ENCODE peak calls at places on chromosome 14, in four cellular contexts. U, K, L and P are unnamed samples.

GRCh38 chr14:102930138-102930752 is 7.8 kb downstream of the AMN start:
- DNase-seq in U (no peak), K (no peak), L (no peak), P (no peak)

GRCh38 chr14:101481557-101481956 is 79.7 kb upstream of the DIO3 start:
- DNase-seq in U (no peak), K (no peak), L (no peak), P (no peak)

GRCh38 chr14:63852817-63853730 is at the start of gene SYNE2:
- DNase-seq in U (peak; percentile 57), K (peak; percentile 89), L (no peak), P (peak; percentile 38)

GRCh38 chr14:56857206-56857605 is 46.9 kb upstream of the OTX2 start:
- DNase-seq in U (no peak), K (no peak), L (no peak), P (no peak)

GRCh38 chr14:21070610-21071224 is 613 bp downstream of the ARHGEF40 start:
- DNase-seq in U (peak; percentile 38), K (no peak), L (no peak), P (peak; percentile 69)

GRCh38 chr14:95519699-95520098 is 3.2 kb upstream of the SYNE3 start:
- DNase-seq in U (no peak), K (no peak), L (no peak), P (no peak)

GRCh38 chr14:64394973-64395633 is 7.0 kb downstream of the MTHFD1 start:
- DNase-seq in U (no peak), K (no peak), L (no peak), P (no peak)

GRCh38 chr14:95941897-95942296 is 65.3 kb downstream of the TUNAR start:
- DNase-seq in U (no peak), K (no peak), L (no peak), P (no peak)

GRCh38 chr14:91155626-91156089 is 41.8 kb downstream of the DGLUCY start:
- DNase-seq in U (no peak), K (no peak), L (no peak), P (no peak)

GRCh38 chr14:77653473-77653872 is 37.0 kb upstream of the SPTLC2 start:
- DNase-seq in U (peak; percentile 39), K (peak; percentile 42), L (no peak), P (no peak)

GRCh38 chr14:68680541-68681051 is 112.3 kb downstream of the ZFP36L1 start:
- DNase-seq in U (no peak), K (no peak), L (no peak), P (no peak)

GRCh38 chr14:22483863-22484593 is 105.0 kb downstream of the DAD1 start:
- DNase-seq in U (no peak), K (no peak), L (no peak), P (no peak)

GRCh38 chr14:69879175-69880047 is at the start of gene SMOC1:
- DNase-seq in U (peak; percentile 8), K (peak; percentile 93), L (no peak), P (peak; percentile 84)

GRCh38 chr14:96086032-96086431 is 46.9 kb downstream of the C14orf132 start:
- DNase-seq in U (no peak), K (no peak), L (no peak), P (no peak)

GRCh38 chr14:62189698-62190097 is 427.5 kb downstream of the SNAPC1 start:
- DNase-seq in U (no peak), K (no peak), L (no peak), P (no peak)

GRCh38 chr14:57933363-57933762 is 67.5 kb upstream of the SLC35F4 start:
- DNase-seq in U (no peak), K (no peak), L (no peak), P (no peak)

GRCh38 chr14:85978851-85979250 is 448.9 kb downstream of the FLRT2 start:
- DNase-seq in U (no peak), K (no peak), L (no peak), P (no peak)

GRCh38 chr14:65904988-65905387 is 492.5 kb downstream of the FUT8 start:
- DNase-seq in U (no peak), K (no peak), L (no peak), P (no peak)

GRCh38 chr14:76641541-76641940 is 119.7 kb upstream of the VASH1 start:
- DNase-seq in U (no peak), K (no peak), L (no peak), P (no peak)

GRCh38 chr14:76636602-76637001 is 124.7 kb upstream of the VASH1 start:
- DNase-seq in U (no peak), K (no peak), L (no peak), P (no peak)

GRCh38 chr14:76644875-76645518 is 116.3 kb upstream of the VASH1 start:
- DNase-seq in U (peak; percentile 45), K (peak; percentile 72), L (no peak), P (peak; percentile 30)

GRCh38 chr14:76640923-76641395 is 120.3 kb upstream of the VASH1 start:
- DNase-seq in U (no peak), K (no peak), L (no peak), P (no peak)

DNA sequence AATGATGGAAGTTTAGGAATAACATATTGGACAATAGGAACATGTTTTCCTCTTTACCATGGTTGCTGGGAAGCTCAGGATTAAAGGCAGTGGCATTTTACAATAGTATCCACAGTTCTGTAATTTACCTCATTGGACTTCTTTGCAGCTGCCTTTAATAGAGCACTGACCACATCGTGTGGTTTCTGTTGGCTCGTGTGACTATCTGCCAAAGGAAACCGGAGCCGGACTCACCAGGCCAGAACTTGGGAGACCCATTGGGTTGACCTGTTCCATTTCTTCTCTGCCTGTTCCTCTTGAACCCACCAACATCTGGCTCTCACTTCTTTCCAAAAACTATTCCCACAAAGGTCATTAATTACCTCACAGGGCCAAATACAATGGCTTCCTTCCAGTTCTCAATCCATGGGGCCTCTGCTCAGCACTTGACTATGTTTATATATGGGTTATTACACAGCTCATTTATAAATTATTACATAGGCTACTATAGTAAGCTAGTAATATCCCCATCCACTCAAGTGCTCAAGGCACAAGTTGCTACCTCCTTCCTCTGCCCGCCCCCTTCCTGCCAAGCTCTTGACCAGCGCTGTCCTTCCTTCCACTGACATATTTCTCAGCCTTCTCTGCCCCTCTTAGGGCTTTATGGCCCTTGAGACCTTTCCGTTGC is 121.5 kb upstream of the VASH1 start:
- DNase-seq in U (no peak), K (no peak), L (no peak), P (no peak)
- TF ChIP-seq FOXK2 in U (no peak), K (no peak), L (no peak), P (no peak)

GRCh38 chr14:105333020-105333490 is 18.5 kb downstream of the PACS2 start:
- DNase-seq in U (no peak), K (no peak), L (no peak), P (no peak)
- TF ChIP-seq FOXK2 in U (no peak), K (no peak), L (no peak), P (no peak)

DNA sequence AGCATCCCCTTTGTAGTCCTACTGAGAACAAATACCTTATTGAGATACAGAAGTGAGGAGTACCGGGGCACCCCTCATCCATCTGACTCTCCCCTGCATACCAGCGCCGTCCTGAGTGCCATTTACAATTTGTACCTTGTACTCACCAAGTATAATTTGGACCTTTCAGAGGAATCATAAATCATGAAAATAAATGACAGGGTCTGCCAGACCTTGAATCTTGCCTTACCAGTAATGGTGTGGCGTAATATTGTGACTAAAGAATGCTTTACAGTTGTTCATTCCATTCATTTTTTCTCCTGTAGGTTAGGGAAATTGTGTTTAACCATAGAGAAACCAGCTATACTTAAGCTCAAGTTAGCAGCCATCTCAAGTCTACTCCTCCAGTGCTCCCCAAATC is 243.7 kb upstream of the RGS6 start:
- DNase-seq in U (no peak), K (no peak), L (no peak), P (peak; percentile 58)
- TF ChIP-seq FOXK2 in U (no peak), K (no peak), L (no peak), P (no peak)

GRCh38 chr14:59829469-59829868 is 41.1 kb downstream of the RTN1 start:
- DNase-seq in U (no peak), K (no peak), L (no peak), P (no peak)
- TF ChIP-seq FOXK2 in U (no peak), K (no peak), L (no peak), P (no peak)

GRCh38 chr14:78917462-78917861 is 747.3 kb downstream of the NRXN3 start:
- DNase-seq in U (no peak), K (no peak), L (no peak), P (no peak)

GRCh38 chr14:78927261-78927660 is 757.1 kb downstream of the NRXN3 start:
- DNase-seq in U (no peak), K (no peak), L (no peak), P (no peak)

GRCh38 chr14:78921856-78922255 is 751.7 kb downstream of the NRXN3 start:
- DNase-seq in U (no peak), K (no peak), L (no peak), P (no peak)
- TF ChIP-seq FOXK2 in U (no peak), K (no peak), L (no peak), P (no peak)

GRCh38 chr14:50762001-50762930 is 68.7 kb downstream of the NIN start:
- DNase-seq in U (no peak), K (no peak), L (no peak), P (no peak)
- TF ChIP-seq FOXK2 in U (no peak), K (no peak), L (no peak), P (no peak)

GRCh38 chr14:105272623-105273022 is 24.3 kb downstream of the BTBD6 start:
- DNase-seq in U (no peak), K (no peak), L (no peak), P (no peak)
- TF ChIP-seq FOXK2 in U (no peak), K (no peak), L (no peak), P (no peak)

GRCh38 chr14:97107760-97108159 is 310.6 kb downstream of the VRK1 start:
- DNase-seq in U (no peak), K (no peak), L (no peak), P (no peak)
- TF ChIP-seq FOXK2 in U (no peak), K (no peak), L (no peak), P (no peak)